ENCODE peak calls at places on chromosomes 7 and 10, in four cellular contexts. One of them, this sample, is unnamed.

GRCh38 chr10:96833220-96834001 is 1.3 kb downstream of the LCOR start:
- DNase-seq in epithelial cell of esophagus: peak
- DNase-seq in BJ: no peak
- DNase-seq in mesothelial cell of epicardium: no peak
- DNase-seq in this sample: no peak

GRCh38 chr10:12509794-12510100 is 160.4 kb downstream of the CAMK1D start:
- DNase-seq in epithelial cell of esophagus: no peak
- DNase-seq in BJ: no peak
- DNase-seq in mesothelial cell of epicardium: no peak
- DNase-seq in this sample: no peak

GRCh38 chr10:8048281-8049008 is 6.0 kb upstream of the GATA3 start:
- DNase-seq in epithelial cell of esophagus: no peak
- DNase-seq in BJ: no peak
- DNase-seq in mesothelial cell of epicardium: no peak
- DNase-seq in this sample: no peak

GRCh38 chr10:117631276-117632151 is 89.0 kb downstream of the EMX2 start:
- DNase-seq in epithelial cell of esophagus: no peak
- DNase-seq in BJ: no peak
- DNase-seq in mesothelial cell of epicardium: no peak
- DNase-seq in this sample: no peak

GRCh38 chr7:91759205-91759863 is 121.2 kb downstream of the MTERF1 start:
- DNase-seq in epithelial cell of esophagus: peak
- DNase-seq in BJ: no peak
- DNase-seq in mesothelial cell of epicardium: no peak
- DNase-seq in this sample: no peak

GRCh38 chr10:133307776-133308430 is 769 bp downstream of the TUBGCP2 start:
- DNase-seq in epithelial cell of esophagus: peak
- DNase-seq in BJ: no peak
- DNase-seq in mesothelial cell of epicardium: no peak
- DNase-seq in this sample: peak

GRCh38 chr7:7109934-7110333 is 72.4 kb upstream of the C1GALT1 start:
- DNase-seq in epithelial cell of esophagus: no peak
- DNase-seq in BJ: no peak
- DNase-seq in mesothelial cell of epicardium: no peak
- DNase-seq in this sample: no peak

GRCh38 chr10:118983263-118983662 is 46.3 kb upstream of the NANOS1 start:
- DNase-seq in epithelial cell of esophagus: no peak
- DNase-seq in BJ: no peak
- DNase-seq in mesothelial cell of epicardium: no peak
- DNase-seq in this sample: no peak

GRCh38 chr10:32140403-32140802 is 84.2 kb upstream of the KIF5B start:
- DNase-seq in epithelial cell of esophagus: no peak
- DNase-seq in BJ: no peak
- DNase-seq in mesothelial cell of epicardium: no peak
- DNase-seq in this sample: no peak

GRCh38 chr7:140230862-140231778 is 54.3 kb upstream of the KDM7A start:
- DNase-seq in epithelial cell of esophagus: peak
- DNase-seq in BJ: no peak
- DNase-seq in mesothelial cell of epicardium: no peak
- DNase-seq in this sample: peak

GRCh38 chr7:102469351-102469971 is 4.7 kb downstream of the LRWD1 start:
- DNase-seq in epithelial cell of esophagus: no peak
- DNase-seq in BJ: no peak
- DNase-seq in mesothelial cell of epicardium: no peak
- DNase-seq in this sample: peak

GRCh38 chr7:104552102-104552501 is 223.7 kb downstream of the LHFPL3 start:
- DNase-seq in epithelial cell of esophagus: peak
- DNase-seq in BJ: no peak
- DNase-seq in mesothelial cell of epicardium: no peak
- DNase-seq in this sample: no peak

GRCh38 chr7:151795168-151795754 is 81.7 kb downstream of the PRKAG2 start:
- DNase-seq in epithelial cell of esophagus: no peak
- DNase-seq in BJ: no peak
- DNase-seq in mesothelial cell of epicardium: no peak
- DNase-seq in this sample: no peak

GRCh38 chr7:99631311-99632109 is 14.8 kb downstream of the ZSCAN25 start:
- DNase-seq in epithelial cell of esophagus: peak
- DNase-seq in BJ: no peak
- DNase-seq in mesothelial cell of epicardium: no peak
- DNase-seq in this sample: no peak

GRCh38 chr10:90162464-90162863 is 461.1 kb downstream of the KIF20B start:
- DNase-seq in epithelial cell of esophagus: peak
- DNase-seq in BJ: peak
- DNase-seq in mesothelial cell of epicardium: no peak
- DNase-seq in this sample: no peak

GRCh38 chr7:4690953-4691856 is 9.1 kb downstream of the FOXK1 start:
- DNase-seq in epithelial cell of esophagus: peak
- DNase-seq in BJ: no peak
- DNase-seq in mesothelial cell of epicardium: no peak
- DNase-seq in this sample: no peak

GRCh38 chr10:35306852-35307251 is 29.5 kb upstream of the CCNY start:
- DNase-seq in epithelial cell of esophagus: peak
- DNase-seq in BJ: no peak
- DNase-seq in mesothelial cell of epicardium: no peak
- DNase-seq in this sample: no peak

GRCh38 chr7:51477323-51477722 is 160.7 kb upstream of the COBL start:
- DNase-seq in epithelial cell of esophagus: no peak
- DNase-seq in BJ: no peak
- DNase-seq in mesothelial cell of epicardium: no peak
- DNase-seq in this sample: no peak

GRCh38 chr10:73998623-73999622 is 1.0 kb downstream of the VCL start:
- DNase-seq in epithelial cell of esophagus: peak
- DNase-seq in BJ: peak
- DNase-seq in mesothelial cell of epicardium: peak
- DNase-seq in this sample: no peak

GRCh38 chr7:150403376-150404171 is 24.4 kb downstream of the ZNF775 start:
- DNase-seq in epithelial cell of esophagus: no peak
- DNase-seq in BJ: no peak
- DNase-seq in mesothelial cell of epicardium: no peak
- DNase-seq in this sample: no peak

GRCh38 chr10:101367569-101368453 is 13.8 kb downstream of the BTRC start:
- DNase-seq in epithelial cell of esophagus: peak
- DNase-seq in BJ: no peak
- DNase-seq in mesothelial cell of epicardium: no peak
- DNase-seq in this sample: no peak

GRCh38 chr10:51574248-51575067 is 124.9 kb downstream of the CSTF2T start:
- DNase-seq in epithelial cell of esophagus: no peak
- DNase-seq in BJ: no peak
- DNase-seq in mesothelial cell of epicardium: no peak
- DNase-seq in this sample: no peak

GRCh38 chr7:155886391-155887173 is 74.3 kb upstream of the SHH start:
- DNase-seq in epithelial cell of esophagus: no peak
- DNase-seq in BJ: no peak
- DNase-seq in mesothelial cell of epicardium: no peak
- DNase-seq in this sample: peak

GRCh38 chr7:28771901-28772622 is 186.1 kb downstream of the TRIL start:
- DNase-seq in epithelial cell of esophagus: no peak
- DNase-seq in BJ: no peak
- DNase-seq in mesothelial cell of epicardium: no peak
- DNase-seq in this sample: no peak

GRCh38 chr7:40470817-40471216 is 336.0 kb downstream of the SUGCT start:
- DNase-seq in epithelial cell of esophagus: no peak
- DNase-seq in BJ: no peak
- DNase-seq in mesothelial cell of epicardium: no peak
- DNase-seq in this sample: no peak

GRCh38 chr10:18659784-18660561 is 742 bp downstream of the ARL5B start:
- DNase-seq in epithelial cell of esophagus: peak
- DNase-seq in BJ: no peak
- DNase-seq in mesothelial cell of epicardium: no peak
- DNase-seq in this sample: no peak

GRCh38 chr10:92880233-92880861 is 32.0 kb downstream of the EXOC6 start:
- DNase-seq in epithelial cell of esophagus: peak
- DNase-seq in BJ: peak
- DNase-seq in mesothelial cell of epicardium: no peak
- DNase-seq in this sample: no peak
- TF ChIP-seq CTCF in epithelial cell of esophagus: peak
- TF ChIP-seq CTCF in BJ: peak
- TF ChIP-seq CTCF in mesothelial cell of epicardium: no peak
- TF ChIP-seq CTCF in this sample: peak

GRCh38 chr10:14244147-14244546 is 86.6 kb downstream of the FRMD4A start:
- DNase-seq in epithelial cell of esophagus: no peak
- DNase-seq in BJ: no peak
- DNase-seq in mesothelial cell of epicardium: no peak
- DNase-seq in this sample: no peak
- TF ChIP-seq CTCF in epithelial cell of esophagus: no peak
- TF ChIP-seq CTCF in BJ: no peak
- TF ChIP-seq CTCF in mesothelial cell of epicardium: no peak
- TF ChIP-seq CTCF in this sample: no peak

GRCh38 chr10:48478980-48479811 is 125.7 kb downstream of the ARHGAP22 start:
- DNase-seq in epithelial cell of esophagus: no peak
- DNase-seq in BJ: no peak
- DNase-seq in mesothelial cell of epicardium: peak
- DNase-seq in this sample: no peak

GRCh38 chr10:48478469-48478868 is 126.4 kb downstream of the ARHGAP22 start:
- DNase-seq in epithelial cell of esophagus: no peak
- DNase-seq in BJ: no peak
- DNase-seq in mesothelial cell of epicardium: peak
- DNase-seq in this sample: no peak

GRCh38 chr10:48476279-48476982 is 128.4 kb downstream of the ARHGAP22 start:
- DNase-seq in epithelial cell of esophagus: no peak
- DNase-seq in BJ: no peak
- DNase-seq in mesothelial cell of epicardium: peak
- DNase-seq in this sample: peak

GRCh38 chr10:48475943-48476278 is 129.0 kb downstream of the ARHGAP22 start:
- DNase-seq in epithelial cell of esophagus: no peak
- DNase-seq in BJ: no peak
- DNase-seq in mesothelial cell of epicardium: no peak
- DNase-seq in this sample: no peak

GRCh38 chr10:48477181-48477580 is 127.7 kb downstream of the ARHGAP22 start:
- DNase-seq in epithelial cell of esophagus: peak
- DNase-seq in BJ: no peak
- DNase-seq in mesothelial cell of epicardium: no peak
- DNase-seq in this sample: no peak
- TF ChIP-seq CTCF in epithelial cell of esophagus: no peak
- TF ChIP-seq CTCF in BJ: no peak
- TF ChIP-seq CTCF in mesothelial cell of epicardium: no peak
- TF ChIP-seq CTCF in this sample: no peak

DNA sequence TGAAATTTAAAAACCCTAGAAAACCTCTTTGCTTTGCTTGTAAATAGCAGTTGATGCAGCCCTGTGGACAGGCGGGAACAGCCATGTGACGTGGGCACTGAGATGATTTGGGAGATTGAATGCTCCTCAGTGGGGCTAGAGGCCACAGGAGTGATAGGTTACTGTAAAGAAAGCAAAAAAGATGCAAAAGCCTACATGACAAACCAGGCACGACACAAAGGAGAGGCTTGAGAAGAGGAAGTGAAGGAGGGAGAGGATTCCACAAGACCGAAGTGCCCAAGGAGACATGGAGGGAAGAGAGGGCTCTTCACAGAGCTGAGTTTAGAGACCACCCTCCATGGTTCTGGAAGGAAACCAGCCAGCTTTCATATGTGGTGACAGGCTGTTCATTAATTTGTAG is 25.7 kb downstream of the IKZF1 start:
- DNase-seq in epithelial cell of esophagus: no peak
- DNase-seq in BJ: no peak
- DNase-seq in mesothelial cell of epicardium: no peak
- DNase-seq in this sample: no peak
- TF ChIP-seq CTCF in epithelial cell of esophagus: no peak
- TF ChIP-seq CTCF in BJ: no peak
- TF ChIP-seq CTCF in mesothelial cell of epicardium: no peak
- TF ChIP-seq CTCF in this sample: no peak

GRCh38 chr7:27200761-27201230 is 905 bp upstream of the HOXA13 start:
- DNase-seq in epithelial cell of esophagus: no peak
- DNase-seq in BJ: no peak
- DNase-seq in mesothelial cell of epicardium: no peak
- DNase-seq in this sample: no peak

GRCh38 chr7:27202741-27203134 is 2.8 kb upstream of the HOXA13 start:
- DNase-seq in epithelial cell of esophagus: no peak
- DNase-seq in BJ: no peak
- DNase-seq in mesothelial cell of epicardium: no peak
- DNase-seq in this sample: no peak

GRCh38 chr7:27199820-27200760 is at the start of gene HOXA13:
- DNase-seq in epithelial cell of esophagus: no peak
- DNase-seq in BJ: no peak
- DNase-seq in mesothelial cell of epicardium: no peak
- DNase-seq in this sample: no peak

GRCh38 chr7:27202018-27202740 is 2.3 kb upstream of the HOXA13 start:
- DNase-seq in epithelial cell of esophagus: no peak
- DNase-seq in BJ: no peak
- DNase-seq in mesothelial cell of epicardium: no peak
- DNase-seq in this sample: no peak

DNA sequence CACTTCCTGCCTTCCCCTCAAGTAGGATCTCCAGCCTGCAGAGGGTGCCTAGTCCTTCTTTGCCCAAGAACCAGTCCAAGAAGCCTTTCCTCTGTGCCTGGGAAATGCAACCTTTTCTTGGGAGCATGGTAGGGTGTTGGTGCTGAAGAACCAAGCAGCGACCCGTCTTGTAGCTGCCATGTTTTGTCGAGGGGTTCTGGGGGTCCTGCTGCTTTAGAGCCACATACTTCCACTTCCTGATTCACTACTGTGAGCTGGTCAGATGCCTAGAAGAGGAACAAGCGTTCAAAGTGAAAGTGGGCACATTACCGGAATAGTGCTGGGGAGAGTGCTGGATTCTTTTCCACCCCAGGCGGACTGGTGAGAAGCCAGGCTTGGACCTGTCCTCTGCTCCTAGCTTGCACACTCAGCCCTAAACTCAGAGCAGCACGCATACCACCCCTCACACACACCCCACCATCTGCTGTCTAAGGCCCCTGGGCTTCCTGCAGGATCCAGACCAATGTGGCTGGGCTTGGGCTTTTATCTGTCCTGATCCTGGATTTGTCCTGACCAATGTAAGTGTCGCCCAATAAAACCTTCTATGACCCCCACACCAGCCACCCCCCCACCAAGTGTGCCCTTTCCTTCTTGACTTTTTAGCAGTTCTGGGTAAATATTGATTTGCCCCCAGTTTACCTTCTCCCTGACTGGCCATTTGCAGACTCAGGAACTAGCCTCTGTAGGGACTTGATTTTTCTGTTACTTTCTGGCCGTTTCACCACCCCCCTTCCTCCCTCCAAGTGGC is 1.5 kb upstream of the HOXA13 start:
- DNase-seq in epithelial cell of esophagus: no peak
- DNase-seq in BJ: no peak
- DNase-seq in mesothelial cell of epicardium: no peak
- DNase-seq in this sample: peak
- TF ChIP-seq CTCF in epithelial cell of esophagus: no peak
- TF ChIP-seq CTCF in BJ: no peak
- TF ChIP-seq CTCF in mesothelial cell of epicardium: no peak
- TF ChIP-seq CTCF in this sample: no peak

GRCh38 chr10:33335800-33336605 is 1.5 kb upstream of the NRP1 start:
- DNase-seq in epithelial cell of esophagus: no peak
- DNase-seq in BJ: no peak
- DNase-seq in mesothelial cell of epicardium: peak
- DNase-seq in this sample: no peak
- TF ChIP-seq CTCF in epithelial cell of esophagus: no peak
- TF ChIP-seq CTCF in BJ: peak
- TF ChIP-seq CTCF in mesothelial cell of epicardium: no peak
- TF ChIP-seq CTCF in this sample: no peak

DNA sequence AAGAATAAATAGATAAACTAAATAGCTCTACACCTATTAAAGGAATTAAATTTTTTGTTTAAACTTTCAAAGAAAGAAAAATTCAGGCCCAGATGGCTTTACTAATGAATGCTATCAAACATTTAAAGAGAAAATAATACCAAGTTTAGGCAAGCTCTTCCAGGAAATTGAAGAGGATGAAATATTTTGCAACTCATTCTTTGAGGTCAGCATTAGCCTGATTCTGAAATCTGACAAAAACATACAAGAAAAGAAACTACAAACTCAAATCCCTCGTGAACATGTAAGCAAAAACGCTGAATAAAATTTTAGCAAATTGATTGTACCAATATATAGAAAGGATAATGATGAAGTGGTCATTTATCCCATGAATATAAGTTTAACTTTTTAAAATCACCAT is 93.4 kb downstream of the RTKN2 start:
- DNase-seq in epithelial cell of esophagus: no peak
- DNase-seq in BJ: no peak
- DNase-seq in mesothelial cell of epicardium: no peak
- DNase-seq in this sample: no peak
- TF ChIP-seq CTCF in epithelial cell of esophagus: no peak
- TF ChIP-seq CTCF in BJ: no peak
- TF ChIP-seq CTCF in mesothelial cell of epicardium: no peak
- TF ChIP-seq CTCF in this sample: no peak

This sample was measured in CD14-positive monocyte.